ENCODE peak calls at places on chromosomes 5 and 9, in six cellular contexts. K is effector memory CD8-positive, alpha-beta T cell; A is NCI-H226; I is H1; H is ELF-1; D is stimulated activated CD4-positive, alpha-beta T cell treated with anti-CD3 and anti-CD28 coated beads, Interleukin-15, amount 100 ng/mL, for 24 hours. J is an unnamed sample.
A peak's percentile ranks its signal among the peaks of the same experiment; 100 is the strongest.

GRCh38 chr9:72592501-72593403 is 71.3 kb downstream of the TMC1 start:
- DNase-seq in K (peak; percentile 32), A (peak; percentile 41), I (peak; percentile 46), H (peak; percentile 31), D (peak; percentile 12), J (peak; percentile 51)

GRCh38 chr5:78597858-78598415 is 50.6 kb downstream of the LHFPL2 start:
- DNase-seq in K (no peak), A (peak; percentile 79), I (no peak), H (no peak), D (no peak), J (peak; percentile 40)

GRCh38 chr9:4035809-4036208 is 264.1 kb downstream of the GLIS3 start:
- DNase-seq in K (no peak), A (no peak), I (no peak), H (no peak), D (no peak), J (no peak)

GRCh38 chr9:116837038-116837998 is 150.2 kb downstream of the TRIM32 start:
- DNase-seq in K (no peak), A (no peak), I (no peak), H (peak; percentile 71), D (no peak), J (no peak)

GRCh38 chr9:137241490-137242328 is 622 bp downstream of the TUBB4B start:
- DNase-seq in K (peak; percentile 51), A (peak; percentile 47), I (no peak), H (no peak), D (peak; percentile 76), J (peak; percentile 28)

GRCh38 chr9:123451011-123451410 is 95.0 kb downstream of the CRB2 start:
- DNase-seq in K (no peak), A (no peak), I (no peak), H (no peak), D (no peak), J (no peak)

GRCh38 chr9:78097541-78097940 is 65.9 kb upstream of the GNAQ start:
- DNase-seq in K (no peak), A (no peak), I (no peak), H (no peak), D (no peak), J (no peak)

GRCh38 chr5:53922508-53923498 is 362.4 kb downstream of the NDUFS4 start:
- DNase-seq in K (no peak), A (no peak), I (no peak), H (no peak), D (no peak), J (no peak)

GRCh38 chr5:153573326-153574033 is 83.0 kb downstream of the GRIA1 start:
- DNase-seq in K (no peak), A (no peak), I (no peak), H (no peak), D (no peak), J (no peak)

GRCh38 chr9:22331533-22331932 is 115.1 kb upstream of the DMRTA1 start:
- DNase-seq in K (no peak), A (no peak), I (no peak), H (no peak), D (no peak), J (no peak)

GRCh38 chr5:95392593-95393182 is 1.5 kb downstream of the FAM81B start:
- DNase-seq in K (no peak), A (peak; percentile 26), I (no peak), H (peak; percentile 10), D (no peak), J (peak; percentile 8)

J was measured in HFFc6.